ENCODE peak calls at places on chromosomes 11 and 22, in five cellular contexts. A is dorsolateral prefrontal cortex, F is lung, E is GM18507, U is cardiac fibroblast. X is an unnamed sample.

GRCh38 chr22:35910013-35910860 is 118.4 kb downstream of the RBFOX2 start:
- DNase-seq in F (no peak), U (no peak), A (no peak), E (no peak), X (no peak)

GRCh38 chr11:28089378-28089777 is 18.6 kb downstream of the KIF18A start:
- DNase-seq in F (no peak), A (no peak), E (no peak), U (peak), X (no peak)

GRCh38 chr11:94325681-94326080 is 21.3 kb downstream of the IZUMO1R start:
- DNase-seq in A (no peak), F (no peak), U (peak), E (peak), X (peak)

GRCh38 chr11:95081010-95081409 is 8.6 kb upstream of the ENDOD1 start:
- DNase-seq in U (no peak), A (no peak), F (no peak), E (no peak), X (no peak)

GRCh38 chr11:44939673-44940072 is 11.0 kb downstream of the TP53I11 start:
- DNase-seq in A (no peak), U (no peak), F (no peak), E (no peak), X (no peak)

GRCh38 chr11:101048479-101048878 is 81.1 kb downstream of the PGR start:
- DNase-seq in E (no peak), F (no peak), U (no peak), A (no peak), X (no peak)

GRCh38 chr11:128297111-128297651 is 290.2 kb downstream of the ETS1 start:
- DNase-seq in U (no peak), F (no peak), E (no peak), A (no peak), X (no peak)

GRCh38 chr11:91802475-91802874 is 422.1 kb upstream of the FAT3 start:
- DNase-seq in F (no peak), A (no peak), U (no peak), E (no peak), X (no peak)

GRCh38 chr11:102155676-102156075 is 45.4 kb downstream of the YAP1 start:
- DNase-seq in U (no peak), A (no peak), F (no peak), E (no peak), X (no peak)

GRCh38 chr11:38173671-38174070 is 1575.6 kb upstream of the RAG2 start:
- DNase-seq in U (no peak), E (no peak), F (no peak), A (no peak), X (no peak)

GRCh38 chr11:69052343-69053168 is 3.8 kb downstream of the TPCN2 start:
- DNase-seq in A (no peak), U (no peak), F (no peak), E (no peak), X (no peak)

GRCh38 chr11:33558097-33558496 is 142.5 kb downstream of the C11orf91 start:
- DNase-seq in U (no peak), A (no peak), F (no peak), E (no peak), X (no peak)

GRCh38 chr11:2533642-2534115 is 88.9 kb downstream of the KCNQ1 start:
- DNase-seq in A (peak), E (no peak), F (peak), U (peak), X (peak)

GRCh38 chr11:133552938-133553337 is 20.6 kb upstream of the OPCML start:
- DNase-seq in E (no peak), U (no peak), F (no peak), A (no peak), X (no peak)

GRCh38 chr22:17999851-18000250 is 24.5 kb downstream of the MICAL3 start:
- DNase-seq in F (no peak), U (no peak), A (no peak), E (no peak), X (no peak)

GRCh38 chr11:47863189-47863892 is 15.2 kb upstream of the NUP160 start:
- DNase-seq in E (no peak), A (no peak), U (peak), F (no peak), X (no peak)

GRCh38 chr22:48567213-48567975 is 1260.3 kb downstream of the BRD1 start:
- DNase-seq in A (no peak), E (no peak), U (no peak), F (no peak), X (no peak)

GRCh38 chr11:20000393-20001134 is 159.7 kb downstream of the DBX1 start:
- DNase-seq in A (no peak), F (peak), E (no peak), U (no peak), X (no peak)

GRCh38 chr22:41874090-41874489 is 40.8 kb downstream of the SHISA8 start:
- DNase-seq in F (no peak), A (no peak), E (no peak), U (no peak), X (no peak)

GRCh38 chr11:111528557-111528956 is 12.0 kb upstream of the LAYN start:
- DNase-seq in A (no peak), F (no peak), U (peak), E (no peak), X (no peak)

GRCh38 chr11:61116426-61117214 is 14.3 kb downstream of the CD5 start:
- DNase-seq in E (no peak), F (no peak), U (no peak), A (no peak), X (no peak)

GRCh38 chr22:50169774-50170341 is 673 bp upstream of the PANX2 start:
- DNase-seq in F (no peak), U (peak), A (no peak), E (no peak), X (peak)

GRCh38 chr11:2273771-2274170 is 3.4 kb upstream of the ASCL2 start:
- DNase-seq in E (no peak), F (no peak), A (no peak), U (no peak), X (no peak)